ENCODE peak calls at places on chromosomes 11 and 22, in eight cellular contexts. M, E, Y, A, R, T, H and X are unnamed samples.

GRCh38 chr11:112882494-112883381 is 78.5 kb upstream of the NCAM1 start:
- DNase-seq in M (no peak), Y (no peak), E (no peak), A (peak), R (no peak), T (no peak), H (no peak), X (no peak)

GRCh38 chr11:14384338-14384737 is 25.4 kb upstream of the RRAS2 start:
- DNase-seq in E (no peak), M (peak), A (no peak), H (no peak), Y (no peak), R (no peak), T (no peak), X (no peak)

GRCh38 chr22:24466831-24467249 is 28.3 kb upstream of the UPB1 start:
- DNase-seq in E (no peak), R (peak), A (peak), H (no peak), T (no peak), M (peak), Y (peak), X (no peak)

GRCh38 chr22:22520020-22520656 is at the start of gene ZNF280A:
- DNase-seq in H (no peak), E (no peak), T (peak), A (no peak), Y (no peak), M (no peak), R (no peak), X (no peak)

GRCh38 chr11:43837879-43838278 is 42.8 kb upstream of the ALKBH3 start:
- DNase-seq in A (no peak), T (no peak), M (no peak), H (no peak), R (no peak), E (no peak), Y (no peak), X (no peak)

GRCh38 chr22:37254206-37254866 is 10.3 kb upstream of the RAC2 start:
- DNase-seq in E (no peak), T (no peak), M (no peak), H (no peak), Y (peak), A (no peak), R (peak), X (peak)

GRCh38 chr11:134578807-134579708 is 167.0 kb upstream of the B3GAT1 start:
- DNase-seq in Y (no peak), T (no peak), M (no peak), E (no peak), R (no peak), A (no peak), H (no peak), X (no peak)

GRCh38 chr22:37139762-37140161 is 10.0 kb downstream of the IL2RB start:
- DNase-seq in E (no peak), Y (no peak), H (no peak), M (no peak), T (no peak), A (no peak), R (no peak), X (no peak)

GRCh38 chr11:45580399-45580798 is 85.0 kb downstream of the CHST1 start:
- DNase-seq in Y (peak), R (peak), M (peak), A (no peak), E (no peak), T (no peak), H (no peak), X (no peak)

GRCh38 chr11:102240502-102240901 is 76.8 kb upstream of the BIRC3 start:
- DNase-seq in T (no peak), A (no peak), Y (peak), H (no peak), E (no peak), R (peak), M (no peak), X (peak)

GRCh38 chr22:19817561-19818263 is 37.0 kb downstream of the GNB1L start:
- DNase-seq in T (peak), R (no peak), E (no peak), M (no peak), H (peak), Y (no peak), A (no peak), X (no peak)

GRCh38 chr22:19147193-19147780 is 2.8 kb downstream of the GSC2 start:
- DNase-seq in M (no peak), Y (no peak), E (no peak), R (no peak), H (no peak), T (no peak), A (no peak), X (no peak)

GRCh38 chr11:94539420-94539819 is 4.3 kb upstream of the FUT4 start:
- DNase-seq in E (no peak), T (no peak), M (no peak), Y (peak), R (no peak), H (no peak), A (no peak), X (no peak)

GRCh38 chr11:75323609-75324008 is 27.9 kb downstream of the ARRB1 start:
- DNase-seq in M (no peak), A (no peak), Y (no peak), E (no peak), R (no peak), H (no peak), T (no peak), X (no peak)

GRCh38 chr11:112587664-112588063 is 327.0 kb upstream of the PLET1 start:
- DNase-seq in E (no peak), M (no peak), T (no peak), H (no peak), Y (no peak), R (no peak), A (no peak), X (no peak)

GRCh38 chr11:34731596-34731995 is 110.7 kb downstream of the EHF start:
- DNase-seq in E (no peak), R (no peak), H (no peak), T (no peak), M (no peak), A (no peak), Y (no peak), X (no peak)

GRCh38 chr11:66637557-66638176 is 836 bp upstream of the RBM4 start:
- DNase-seq in H (no peak), E (no peak), T (no peak), A (peak), Y (no peak), M (no peak), R (peak), X (no peak)